ENCODE peak calls at places on chromosome 10, in eight cellular contexts. A, V, M, G, S, Y, U and C are unnamed samples.
A peak's percentile ranks its signal among the peaks of the same experiment; 100 is the strongest.

GRCh38 chr10:29584436-29584835 is 50.3 kb downstream of the SVIL start:
- DNase-seq in A (no peak), V (no peak), M (no peak), G (no peak), S (no peak), Y (no peak), U (no peak), C (peak; percentile 44)

GRCh38 chr10:23516530-23516929 is 77.7 kb downstream of the OTUD1 start:
- DNase-seq in A (peak; percentile 35), V (peak; percentile 45), M (no peak), G (no peak), S (peak; percentile 50), Y (no peak), U (peak; percentile 6), C (no peak)

GRCh38 chr10:51672039-51672535 is 27.3 kb downstream of the CSTF2T start:
- DNase-seq in A (no peak), V (no peak), M (no peak), G (no peak), S (no peak), Y (no peak), U (no peak), C (no peak)

GRCh38 chr10:77637986-77638765 is 568 bp upstream of the KCNMA1 start:
- DNase-seq in A (peak; percentile 61), V (peak; percentile 86), M (no peak), G (peak; percentile 81), S (peak; percentile 43), Y (peak; percentile 74), U (peak; percentile 74), C (peak; percentile 79)

GRCh38 chr10:71666607-71667373 is 52.8 kb downstream of the C10orf105 start:
- DNase-seq in A (no peak), V (peak; percentile 52), M (no peak), G (no peak), S (no peak), Y (no peak), U (peak; percentile 23), C (no peak)

GRCh38 chr10:97701438-97702064 is 12.0 kb upstream of the MARVELD1 start:
- DNase-seq in A (peak; percentile 75), V (peak; percentile 83), M (no peak), G (peak; percentile 61), S (peak; percentile 80), Y (no peak), U (peak; percentile 54), C (no peak)

GRCh38 chr10:110671788-110672579 is 27.8 kb downstream of the RBM20 start:
- DNase-seq in A (peak; percentile 83), V (peak; percentile 89), M (peak; percentile 59), G (peak; percentile 76), S (peak; percentile 90), Y (peak; percentile 84), U (peak; percentile 75), C (peak; percentile 79)

GRCh38 chr10:115706482-115707076 is 566.4 kb downstream of the GFRA1 start:
- DNase-seq in A (peak; percentile 50), V (peak; percentile 42), M (no peak), G (no peak), S (peak; percentile 39), Y (no peak), U (peak; percentile 20), C (no peak)

GRCh38 chr10:131758942-131759315 is 141.9 kb upstream of the PPP2R2D start:
- DNase-seq in A (no peak), V (no peak), M (no peak), G (no peak), S (no peak), Y (peak; percentile 48), U (no peak), C (no peak)

GRCh38 chr10:84138478-84139125 is 707 bp upstream of the GHITM start:
- DNase-seq in A (peak; percentile 82), V (no peak), M (peak; percentile 1), G (no peak), S (no peak), Y (no peak), U (no peak), C (peak; percentile 48)

GRCh38 chr10:101485681-101486554 is 102.1 kb downstream of the POLL start:
- DNase-seq in A (no peak), V (peak; percentile 77), M (no peak), G (no peak), S (peak; percentile 34), Y (peak; percentile 73), U (no peak), C (peak; percentile 12)

GRCh38 chr10:120732067-120732466 is 119.1 kb upstream of the WDR11 start:
- DNase-seq in A (no peak), V (no peak), M (no peak), G (no peak), S (no peak), Y (no peak), U (peak; percentile 61), C (no peak)

GRCh38 chr10:113179966-113180365 is 229.9 kb downstream of the TCF7L2 start:
- DNase-seq in A (no peak), V (no peak), M (no peak), G (no peak), S (no peak), Y (no peak), U (no peak), C (no peak)

GRCh38 chr10:77023396-77023795 is 614.2 kb downstream of the KCNMA1 start:
- DNase-seq in A (no peak), V (no peak), M (no peak), G (no peak), S (no peak), Y (no peak), U (no peak), C (no peak)

GRCh38 chr10:132487241-132488135 is 50.1 kb upstream of the INPP5A start:
- DNase-seq in A (no peak), V (no peak), M (no peak), G (peak; percentile 58), S (no peak), Y (peak; percentile 58), U (no peak), C (no peak)

GRCh38 chr10:29757551-29758297 is 123.0 kb upstream of the SVIL start:
- DNase-seq in A (peak; percentile 55), V (no peak), M (no peak), G (no peak), S (no peak), Y (no peak), U (peak; percentile 71), C (no peak)

GRCh38 chr10:69748621-69749020 is 53.1 kb upstream of the COL13A1 start:
- DNase-seq in A (peak; percentile 15), V (no peak), M (no peak), G (no peak), S (no peak), Y (no peak), U (peak; percentile 13), C (no peak)

GRCh38 chr10:79149345-79149661 is 80.5 kb downstream of the ZMIZ1 start:
- DNase-seq in A (no peak), V (no peak), M (no peak), G (no peak), S (no peak), Y (no peak), U (no peak), C (no peak)
- H3K4me3 ChIP-seq in A (peak overlapping the region; percentile 42), V (no peak overlapping the region), M (no peak overlapping the region), G (no peak overlapping the region), S (no peak overlapping the region), Y (no peak overlapping the region), U (no peak overlapping the region), C (no peak overlapping the region)

DNA sequence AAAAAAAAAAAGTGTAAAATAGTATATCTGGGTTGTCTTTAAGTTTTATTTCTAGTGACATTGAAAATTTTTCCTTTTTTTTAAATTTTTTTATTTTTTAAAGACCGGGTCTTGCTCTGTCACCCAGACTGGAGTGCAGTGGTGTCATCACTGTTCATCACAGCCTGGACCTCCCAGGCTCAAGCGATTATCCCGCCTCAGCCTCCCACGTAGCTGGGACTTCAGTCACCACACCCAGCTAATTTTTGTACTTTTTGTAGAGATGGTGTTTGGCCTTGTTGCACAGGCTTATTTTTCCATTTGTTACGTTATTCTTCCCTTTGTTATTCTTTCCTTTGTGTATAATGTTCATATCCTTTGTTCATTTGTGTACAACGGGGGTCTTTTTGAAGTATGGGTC is 30.1 kb downstream of the TSPAN14 start:
- DNase-seq in A (no peak), V (no peak), M (no peak), G (no peak), S (no peak), Y (no peak), U (no peak), C (no peak)
- H3K4me1 ChIP-seq in A (peaks cover 33% of the 10 kb centered on the region), V (peaks cover 25% of the 10 kb centered on the region), M (peaks cover 78% of the 10 kb centered on the region), G (no peaks in the 10 kb centered on the region), S (peaks cover 16% of the 10 kb centered on the region), Y (no peaks in the 10 kb centered on the region), U (no peaks in the 10 kb centered on the region), C (peaks cover 21% of the 10 kb centered on the region)

GRCh38 chr10:22250897-22251605 is 33.2 kb upstream of the EBLN1 start:
- DNase-seq in A (peak; percentile 6), V (no peak), M (no peak), G (no peak), S (no peak), Y (no peak), U (peak; percentile 12), C (no peak)

GRCh38 chr10:22253578-22253882 is 35.7 kb upstream of the EBLN1 start:
- DNase-seq in A (no peak), V (peak; percentile 72), M (peak; percentile 15), G (peak; percentile 70), S (peak; percentile 60), Y (no peak), U (no peak), C (peak; percentile 75)

GRCh38 chr10:22252286-22252800 is 34.5 kb upstream of the EBLN1 start:
- DNase-seq in A (peak; percentile 17), V (peak; percentile 57), M (peak; percentile 23), G (peak; percentile 76), S (peak; percentile 49), Y (peak; percentile 79), U (peak; percentile 60), C (peak; percentile 73)

GRCh38 chr10:22251751-22252285 is 34.0 kb upstream of the EBLN1 start:
- DNase-seq in A (peak; percentile 55), V (peak; percentile 66), M (peak; percentile 39), G (peak; percentile 81), S (peak; percentile 57), Y (peak; percentile 79), U (peak; percentile 58), C (peak; percentile 85)

GRCh38 chr10:22252801-22253577 is 35.2 kb upstream of the EBLN1 start:
- DNase-seq in A (peak; percentile 11), V (peak; percentile 58), M (no peak), G (peak; percentile 76), S (peak; percentile 52), Y (peak; percentile 75), U (peak; percentile 31), C (peak; percentile 54)
- H3K4me3 ChIP-seq in A (peak overlapping the region; percentile 89), V (peak overlapping the region; percentile 60), M (peak overlapping the region; percentile 59), G (peak overlapping the region; percentile 89), S (peak overlapping the region; percentile 35), Y (peak overlapping the region; percentile 61), U (peak overlapping the region; percentile 67), C (peak overlapping the region; percentile 87)

GRCh38 chr10:74011016-74011415 is 13.1 kb downstream of the VCL start:
- DNase-seq in A (no peak), V (no peak), M (no peak), G (no peak), S (no peak), Y (no peak), U (no peak), C (no peak)

GRCh38 chr10:74006269-74006668 is 8.4 kb downstream of the VCL start:
- DNase-seq in A (no peak), V (no peak), M (no peak), G (no peak), S (no peak), Y (no peak), U (no peak), C (no peak)

GRCh38 chr10:74012480-74012879 is 14.6 kb downstream of the VCL start:
- DNase-seq in A (no peak), V (no peak), M (no peak), G (no peak), S (no peak), Y (no peak), U (no peak), C (no peak)

GRCh38 chr10:74011762-74012161 is 13.8 kb downstream of the VCL start:
- DNase-seq in A (peak; percentile 89), V (peak; percentile 23), M (no peak), G (no peak), S (no peak), Y (no peak), U (peak; percentile 94), C (no peak)

GRCh38 chr10:74008212-74008731 is 10.4 kb downstream of the VCL start:
- DNase-seq in A (peak; percentile 37), V (no peak), M (no peak), G (no peak), S (no peak), Y (no peak), U (peak; percentile 90), C (no peak)
- H3K4me1 ChIP-seq in A (peaks cover 13% of the 10 kb centered on the region), V (peaks cover 18% of the 10 kb centered on the region), M (peaks cover 31% of the 10 kb centered on the region), G (no peaks in the 10 kb centered on the region), S (peaks cover 3% of the 10 kb centered on the region), Y (no peaks in the 10 kb centered on the region), U (peaks cover 37% of the 10 kb centered on the region), C (peaks cover 10% of the 10 kb centered on the region)